ENCODE peak calls at places on chromosomes 13 and 19, in five cellular contexts. One of them, this sample, is unnamed. For H3K27me3, the result is how much of the 10 kb centered on the place peaks cover.

GRCh38 chr19:1513492-1514294 is 874 bp upstream of the ADAMTSL5 start:
- DNase-seq in breast epithelium: no peak
- DNase-seq in tibial nerve: no peak
- DNase-seq in K562: peak
- DNase-seq in right lobe of liver: peak
- DNase-seq in this sample: peak

GRCh38 chr13:40171566-40171965 is 494.9 kb downstream of the FOXO1 start:
- DNase-seq in breast epithelium: no peak
- DNase-seq in tibial nerve: no peak
- DNase-seq in K562: no peak
- DNase-seq in right lobe of liver: no peak
- DNase-seq in this sample: no peak

GRCh38 chr19:48836089-48837017 is at the start of gene HSD17B14:
- DNase-seq in breast epithelium: peak
- DNase-seq in tibial nerve: no peak
- DNase-seq in K562: no peak
- DNase-seq in right lobe of liver: peak
- DNase-seq in this sample: no peak

GRCh38 chr13:106299616-106300015 is 235.8 kb downstream of the EFNB2 start:
- DNase-seq in breast epithelium: no peak
- DNase-seq in tibial nerve: no peak
- DNase-seq in K562: no peak
- DNase-seq in right lobe of liver: no peak
- DNase-seq in this sample: no peak

GRCh38 chr19:1410136-1410786 is 2.9 kb downstream of the DAZAP1 start:
- DNase-seq in breast epithelium: no peak
- DNase-seq in tibial nerve: no peak
- DNase-seq in K562: no peak
- DNase-seq in right lobe of liver: no peak
- DNase-seq in this sample: no peak

GRCh38 chr13:76086729-76087128 is 450.6 kb downstream of the LMO7 start:
- DNase-seq in breast epithelium: no peak
- DNase-seq in tibial nerve: no peak
- DNase-seq in K562: no peak
- DNase-seq in right lobe of liver: no peak
- DNase-seq in this sample: no peak

GRCh38 chr19:6071103-6071485 is 39.2 kb downstream of the RFX2 start:
- DNase-seq in breast epithelium: peak
- DNase-seq in tibial nerve: no peak
- DNase-seq in K562: no peak
- DNase-seq in right lobe of liver: peak
- DNase-seq in this sample: no peak

GRCh38 chr19:11495481-11495880 is 10.2 kb downstream of the ZNF653 start:
- DNase-seq in breast epithelium: no peak
- DNase-seq in tibial nerve: no peak
- DNase-seq in K562: no peak
- DNase-seq in right lobe of liver: no peak
- DNase-seq in this sample: no peak

GRCh38 chr19:36041831-36042230 is 9.2 kb upstream of the CLIP3 start:
- DNase-seq in breast epithelium: no peak
- DNase-seq in tibial nerve: no peak
- DNase-seq in K562: no peak
- DNase-seq in right lobe of liver: no peak
- DNase-seq in this sample: no peak

GRCh38 chr13:76720827-76721226 is 165.4 kb downstream of the KCTD12 start:
- DNase-seq in breast epithelium: no peak
- DNase-seq in tibial nerve: no peak
- DNase-seq in K562: no peak
- DNase-seq in right lobe of liver: no peak
- DNase-seq in this sample: no peak

DNA sequence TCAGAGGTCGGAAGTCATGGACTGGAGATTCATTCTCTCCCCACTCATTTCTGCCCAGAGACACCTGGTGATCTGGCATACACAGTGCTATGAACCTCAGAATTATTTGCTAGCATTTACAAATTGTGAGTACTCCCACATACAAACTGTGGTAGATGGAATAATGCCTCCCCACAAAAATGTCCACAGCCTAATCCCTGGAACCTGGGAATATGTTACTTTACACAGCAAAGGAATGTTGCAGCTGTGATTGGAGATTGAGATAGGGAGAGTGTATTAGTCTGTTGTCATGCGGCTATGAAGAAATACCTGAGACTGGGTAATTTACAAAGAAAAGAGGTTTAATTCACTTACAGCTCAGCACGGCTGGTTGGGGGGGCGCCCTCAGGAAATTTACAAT is 3.1 kb upstream of the UQCRFS1 start:
- DNase-seq in breast epithelium: no peak
- DNase-seq in tibial nerve: no peak
- DNase-seq in K562: no peak
- DNase-seq in right lobe of liver: no peak
- DNase-seq in this sample: no peak
- H3K27me3 ChIP-seq in breast epithelium: under half
- H3K27me3 ChIP-seq in tibial nerve: under half
- H3K27me3 ChIP-seq in K562: under half
- H3K27me3 ChIP-seq in right lobe of liver: under half
- H3K27me3 ChIP-seq in this sample: under half

GRCh38 chr13:111963031-111963430 is 103.9 kb upstream of the SOX1 start:
- DNase-seq in breast epithelium: no peak
- DNase-seq in tibial nerve: no peak
- DNase-seq in K562: no peak
- DNase-seq in right lobe of liver: no peak
- DNase-seq in this sample: no peak

GRCh38 chr13:111962431-111962891 is 104.5 kb upstream of the SOX1 start:
- DNase-seq in breast epithelium: no peak
- DNase-seq in tibial nerve: no peak
- DNase-seq in K562: no peak
- DNase-seq in right lobe of liver: no peak
- DNase-seq in this sample: no peak

GRCh38 chr13:111965466-111966214 is 101.3 kb upstream of the SOX1 start:
- DNase-seq in breast epithelium: no peak
- DNase-seq in tibial nerve: no peak
- DNase-seq in K562: no peak
- DNase-seq in right lobe of liver: no peak
- DNase-seq in this sample: no peak

GRCh38 chr13:111966969-111967368 is 100.0 kb upstream of the SOX1 start:
- DNase-seq in breast epithelium: no peak
- DNase-seq in tibial nerve: no peak
- DNase-seq in K562: no peak
- DNase-seq in right lobe of liver: no peak
- DNase-seq in this sample: no peak

DNA sequence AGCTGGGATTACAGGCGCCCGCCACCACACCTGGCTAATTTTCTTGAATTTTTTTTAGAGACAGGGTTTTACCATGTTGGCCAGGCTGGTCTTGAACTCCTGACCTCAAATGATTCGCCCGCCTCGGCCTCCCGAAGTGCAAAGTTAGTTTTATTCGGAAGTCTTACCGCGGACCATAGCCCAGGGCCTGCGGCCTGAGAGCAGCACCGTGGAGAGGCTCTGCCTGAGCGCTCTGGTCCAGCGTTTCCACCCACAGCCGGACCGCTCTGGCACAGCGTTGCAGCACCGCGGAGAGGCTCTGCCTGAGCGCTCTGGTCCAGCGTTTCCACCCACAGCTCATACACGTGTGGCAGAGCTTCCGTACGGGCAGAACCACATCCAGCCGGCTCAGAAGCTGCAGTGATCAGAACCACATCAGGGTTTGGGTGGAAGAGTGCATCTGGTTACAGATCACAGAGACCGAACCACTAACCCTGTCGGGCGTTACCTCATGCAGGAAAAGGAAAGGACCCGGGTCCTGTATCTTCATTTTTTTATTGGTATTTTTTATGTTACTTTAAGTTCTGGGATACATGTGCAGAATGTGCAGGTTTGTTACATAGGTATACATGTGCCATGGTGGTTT is 102.4 kb upstream of the SOX1 start:
- DNase-seq in breast epithelium: no peak
- DNase-seq in tibial nerve: no peak
- DNase-seq in K562: no peak
- DNase-seq in right lobe of liver: no peak
- DNase-seq in this sample: no peak
- H3K27me3 ChIP-seq in breast epithelium: under half
- H3K27me3 ChIP-seq in tibial nerve: under half
- H3K27me3 ChIP-seq in K562: under half
- H3K27me3 ChIP-seq in right lobe of liver: under half
- H3K27me3 ChIP-seq in this sample: under half

DNA sequence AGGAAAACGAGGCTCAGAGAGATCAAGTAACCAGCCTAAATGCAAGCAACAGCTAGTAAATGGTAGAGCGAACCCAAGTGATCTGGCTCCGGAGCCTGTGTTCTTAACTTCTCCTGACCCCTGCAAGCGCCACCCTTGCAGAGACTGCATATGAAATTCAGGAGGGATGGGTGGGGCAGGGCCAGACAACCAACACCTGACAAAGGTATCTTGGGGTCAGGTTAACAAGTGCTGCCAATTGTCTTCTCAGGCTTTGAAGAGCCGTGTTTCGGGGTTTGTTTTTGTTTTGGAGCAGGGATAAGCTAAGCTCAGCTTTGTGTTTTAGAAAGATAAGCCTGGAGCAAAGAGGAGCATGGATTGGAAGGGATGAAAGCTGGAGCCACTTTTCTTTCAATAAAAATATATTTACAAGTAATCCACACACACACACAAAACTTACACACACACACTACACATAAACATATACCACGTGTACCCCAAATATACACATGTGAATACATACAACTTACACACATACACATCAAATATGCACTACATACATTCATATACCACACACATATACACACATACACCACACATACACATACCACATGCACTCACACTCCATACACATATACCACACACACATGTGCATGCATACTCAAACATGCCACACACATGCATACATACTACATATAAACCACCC is 722.0 kb downstream of the DIAPH3 start:
- DNase-seq in breast epithelium: no peak
- DNase-seq in tibial nerve: no peak
- DNase-seq in K562: no peak
- DNase-seq in right lobe of liver: no peak
- DNase-seq in this sample: no peak
- H3K27me3 ChIP-seq in breast epithelium: under half
- H3K27me3 ChIP-seq in tibial nerve: under half
- H3K27me3 ChIP-seq in K562: under half
- H3K27me3 ChIP-seq in right lobe of liver: under half
- H3K27me3 ChIP-seq in this sample: under half

GRCh38 chr19:18606281-18607221 is at the start of gene CRLF1:
- DNase-seq in breast epithelium: no peak
- DNase-seq in tibial nerve: no peak
- DNase-seq in K562: peak
- DNase-seq in right lobe of liver: no peak
- DNase-seq in this sample: no peak
- H3K27me3 ChIP-seq in breast epithelium: under half
- H3K27me3 ChIP-seq in tibial nerve: under half
- H3K27me3 ChIP-seq in K562: under half
- H3K27me3 ChIP-seq in right lobe of liver: under half
- H3K27me3 ChIP-seq in this sample: half or more

GRCh38 chr13:94712812-94713555 is 639 bp upstream of the SOX21 start:
- DNase-seq in breast epithelium: no peak
- DNase-seq in tibial nerve: no peak
- DNase-seq in K562: no peak
- DNase-seq in right lobe of liver: peak
- DNase-seq in this sample: no peak
- H3K27me3 ChIP-seq in breast epithelium: under half
- H3K27me3 ChIP-seq in tibial nerve: under half
- H3K27me3 ChIP-seq in K562: under half
- H3K27me3 ChIP-seq in right lobe of liver: under half
- H3K27me3 ChIP-seq in this sample: under half

DNA sequence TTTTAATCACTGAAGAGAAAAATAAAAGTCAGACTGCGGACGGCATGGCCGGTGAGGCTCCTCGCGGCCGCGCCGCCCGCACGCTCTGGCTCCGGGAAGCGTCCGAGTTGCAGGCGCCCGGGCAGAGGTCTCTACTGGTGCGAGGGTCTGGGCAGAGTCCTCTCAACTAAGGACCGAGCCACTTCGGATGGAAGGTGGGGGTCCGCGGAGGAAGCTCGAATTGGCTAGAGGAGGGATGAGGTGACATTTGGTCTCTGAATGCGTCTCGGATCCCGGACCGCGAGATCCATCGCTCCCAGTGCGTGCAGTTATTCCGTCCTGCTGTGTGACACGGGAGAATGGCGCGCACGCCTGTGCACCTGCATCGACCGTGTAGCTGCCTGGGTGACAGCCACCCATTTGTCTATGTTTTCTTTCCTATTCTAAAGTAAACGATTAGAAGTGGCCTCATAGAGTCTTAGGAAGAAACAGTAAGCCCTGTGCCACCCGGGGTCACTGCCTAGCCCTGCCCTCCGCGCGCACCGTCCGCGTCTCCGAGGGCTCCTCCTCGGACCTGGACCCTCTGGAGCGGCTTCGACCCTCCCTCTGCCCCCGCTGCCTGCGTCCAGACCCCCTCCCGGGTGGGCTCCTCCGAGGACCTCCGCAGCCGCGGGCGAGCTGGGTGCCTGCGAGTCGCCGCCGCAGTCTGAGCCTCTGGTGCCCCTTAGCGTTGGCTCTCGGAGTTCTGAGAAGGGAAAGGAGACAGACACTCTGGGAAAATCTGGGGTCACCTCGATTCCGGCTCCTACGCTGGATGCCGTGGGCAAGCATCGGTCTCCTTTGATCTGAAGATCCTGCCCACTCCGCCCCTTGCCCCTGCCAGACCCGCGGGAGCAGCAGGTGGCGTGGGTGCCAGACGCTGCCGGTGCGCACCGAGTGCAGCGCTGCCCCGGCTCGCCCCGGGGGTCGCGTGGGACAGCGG is 347.4 kb downstream of the LIG4 start:
- DNase-seq in breast epithelium: no peak
- DNase-seq in tibial nerve: no peak
- DNase-seq in K562: peak
- DNase-seq in right lobe of liver: peak
- DNase-seq in this sample: no peak
- H3K27me3 ChIP-seq in breast epithelium: under half
- H3K27me3 ChIP-seq in tibial nerve: under half
- H3K27me3 ChIP-seq in K562: under half
- H3K27me3 ChIP-seq in right lobe of liver: under half
- H3K27me3 ChIP-seq in this sample: under half

DNA sequence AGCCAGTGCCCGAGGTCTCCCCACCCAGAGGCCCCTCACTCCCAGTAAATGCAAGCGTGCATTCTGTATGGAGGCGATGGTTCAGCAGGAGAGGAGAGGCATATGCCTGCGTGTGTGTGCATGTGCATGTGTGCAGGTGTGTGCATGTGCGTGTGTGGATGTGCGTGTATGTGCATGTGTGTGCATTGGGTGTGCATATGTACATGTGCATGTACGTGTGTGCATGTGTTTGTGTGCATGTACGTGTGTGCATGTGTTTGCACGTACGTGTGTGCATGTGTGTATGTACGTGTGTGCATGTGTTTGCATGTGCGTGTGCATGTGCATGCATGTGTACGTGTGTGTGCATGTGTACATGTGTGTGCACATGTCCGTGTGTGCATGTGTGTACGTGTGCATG is 345.9 kb downstream of the TEX29 start:
- DNase-seq in breast epithelium: no peak
- DNase-seq in tibial nerve: no peak
- DNase-seq in K562: no peak
- DNase-seq in right lobe of liver: no peak
- DNase-seq in this sample: no peak
- H3K27me3 ChIP-seq in breast epithelium: under half
- H3K27me3 ChIP-seq in tibial nerve: under half
- H3K27me3 ChIP-seq in K562: under half
- H3K27me3 ChIP-seq in right lobe of liver: under half
- H3K27me3 ChIP-seq in this sample: under half

GRCh38 chr13:111531505-111531904 is 211.1 kb downstream of the TEX29 start:
- DNase-seq in breast epithelium: no peak
- DNase-seq in tibial nerve: no peak
- DNase-seq in K562: no peak
- DNase-seq in right lobe of liver: no peak
- DNase-seq in this sample: no peak
- H3K27me3 ChIP-seq in breast epithelium: under half
- H3K27me3 ChIP-seq in tibial nerve: under half
- H3K27me3 ChIP-seq in K562: under half
- H3K27me3 ChIP-seq in right lobe of liver: under half
- H3K27me3 ChIP-seq in this sample: under half

GRCh38 chr19:28913626-28914025 is 299.3 kb downstream of the UQCRFS1 start:
- DNase-seq in breast epithelium: no peak
- DNase-seq in tibial nerve: no peak
- DNase-seq in K562: no peak
- DNase-seq in right lobe of liver: no peak
- DNase-seq in this sample: no peak
- H3K27me3 ChIP-seq in breast epithelium: under half
- H3K27me3 ChIP-seq in tibial nerve: under half
- H3K27me3 ChIP-seq in K562: under half
- H3K27me3 ChIP-seq in right lobe of liver: under half
- H3K27me3 ChIP-seq in this sample: under half

This sample was measured in spleen.